ENCODE peak calls at places on chromosomes 6 and 20, in seven cellular contexts. Z is ELR; R is heart right ventricle; T is NCI-H774; B is NCI-H1694; F is stimulated activated naive B cell treated with anti-CD40 and anti-IgM and Interleukin-4, amounts not matched to agents 10 μg/mL and 1 μg/mL and 100 μg/mL, for 72 hours; J is HTR-8/SVneo. N is an unnamed sample.

GRCh38 chr6:98885330-98885729 is 51.0 kb downstream of the POU3F2 start:
- DNase-seq in Z (no peak), R (no peak), T (no peak), B (no peak), F (no peak), J (no peak), N (no peak)

GRCh38 chr6:36633915-36634314 is 39.8 kb downstream of the SRSF3 start:
- DNase-seq in Z (no peak), R (peak), T (peak), B (no peak), F (no peak), J (no peak), N (no peak)

GRCh38 chr6:134599079-134599478 is 281.2 kb upstream of the SGK1 start:
- DNase-seq in Z (no peak), R (no peak), T (no peak), B (no peak), F (no peak), J (no peak), N (no peak)

GRCh38 chr6:18752278-18753057 is 365.3 kb downstream of the RNF144B start:
- DNase-seq in Z (no peak), R (no peak), T (no peak), B (no peak), F (no peak), J (no peak), N (no peak)

GRCh38 chr20:34595377-34596184 is 37.1 kb downstream of the MAP1LC3A start:
- DNase-seq in Z (no peak), R (no peak), T (no peak), B (no peak), F (no peak), J (no peak), N (no peak)

GRCh38 chr6:16651871-16652270 is 109.4 kb downstream of the ATXN1 start:
- DNase-seq in Z (no peak), R (no peak), T (no peak), B (no peak), F (no peak), J (no peak), N (no peak)

GRCh38 chr6:506920-507523 is 115.5 kb downstream of the IRF4 start:
- DNase-seq in Z (no peak), R (no peak), T (no peak), B (no peak), F (no peak), J (no peak), N (no peak)

GRCh38 chr6:25056130-25056529 is 120.4 kb upstream of the RIPOR2 start:
- DNase-seq in Z (no peak), R (peak), T (no peak), B (no peak), F (peak), J (no peak), N (no peak)

GRCh38 chr20:1928154-1928553 is 32.9 kb downstream of the SIRPA start:
- DNase-seq in Z (no peak), R (no peak), T (no peak), B (no peak), F (no peak), J (no peak), N (no peak)

GRCh38 chr6:2396856-2397640 is 151.6 kb upstream of the GMDS start:
- DNase-seq in Z (peak), R (peak), T (peak), B (no peak), F (no peak), J (no peak), N (no peak)

GRCh38 chr20:59835448-59836395 is 97.7 kb downstream of the SYCP2 start:
- DNase-seq in Z (no peak), R (peak), T (peak), B (no peak), F (no peak), J (peak), N (no peak)

GRCh38 chr6:81380718-81381338 is 371.7 kb downstream of the TENT5A start:
- DNase-seq in Z (no peak), R (no peak), T (no peak), B (no peak), F (no peak), J (no peak), N (no peak)

N was measured in retinal pigment epithelial cell.